ENCODE peak calls at places on chromosomes 5 and 9, in ten cellular contexts. K is adrenal gland; D is nephron progenitor cell; W is body of pancreas; P is GM12892; U is SW 1271; X is fibroblast of the conjunctiva; B is PC-3; A is activated T-helper 1 cell treated with anti-CD3 and anti-CD28 coated beads, Interleukin-2, amount 50 U/mL, for 16 hours; N is endothelial cell of umbilical vein. M is an unnamed sample.

GRCh38 chr5:74765201-74765600 is 1.7 kb downstream of the GFM2 start:
- DNase-seq in W (no peak), B (peak), K (no peak), P (no peak), N (peak), A (no peak), X (no peak), D (no peak), U (peak), M (no peak)

GRCh38 chr5:140182803-140183367 is 7.9 kb downstream of the CYSTM1 start:
- DNase-seq in N (peak), X (peak), K (no peak), W (peak), A (no peak), D (no peak), P (no peak), U (no peak), B (no peak), M (no peak)

GRCh38 chr9:89956331-89956730 is 351.5 kb downstream of the GADD45G start:
- DNase-seq in P (no peak), A (no peak), B (no peak), W (no peak), D (no peak), N (no peak), U (no peak), X (no peak), K (no peak), M (no peak)

GRCh38 chr5:138128344-138128743 is 10.9 kb downstream of the NME5 start:
- DNase-seq in W (no peak), K (no peak), B (peak), A (no peak), N (peak), X (no peak), U (no peak), D (no peak), P (no peak), M (no peak)

GRCh38 chr5:62652225-62652624 is 73.6 kb downstream of the LRRC70 start:
- DNase-seq in K (no peak), P (no peak), X (no peak), U (no peak), N (no peak), W (no peak), B (no peak), A (no peak), D (no peak), M (no peak)

GRCh38 chr9:116543731-116544400 is 143.2 kb upstream of the TRIM32 start:
- DNase-seq in N (no peak), K (no peak), U (no peak), W (peak), D (no peak), B (no peak), A (no peak), X (peak), P (no peak), M (no peak)

GRCh38 chr9:124273428-124274153 is 15.8 kb downstream of the NEK6 start:
- DNase-seq in X (no peak), U (no peak), K (no peak), B (no peak), A (no peak), P (no peak), W (no peak), D (no peak), N (no peak), M (no peak)

GRCh38 chr5:147658293-147658932 is 124.1 kb downstream of the JAKMIP2 start:
- DNase-seq in A (no peak), W (no peak), U (no peak), K (no peak), N (no peak), B (no peak), X (no peak), P (no peak), D (no peak), M (no peak)

GRCh38 chr9:87212563-87213154 is 265.4 kb upstream of the GAS1 start:
- DNase-seq in P (no peak), D (no peak), A (no peak), X (no peak), N (no peak), B (peak), K (no peak), U (no peak), W (no peak), M (peak)

GRCh38 chr9:101027733-101028345 is 688 bp upstream of the PLPPR1 start:
- DNase-seq in P (no peak), K (no peak), X (no peak), D (no peak), U (no peak), W (no peak), B (no peak), N (no peak), A (no peak), M (no peak)

GRCh38 chr5:67672633-67673032 is 476.0 kb upstream of the CD180 start:
- DNase-seq in D (no peak), X (no peak), P (no peak), A (no peak), U (no peak), K (no peak), N (no peak), W (no peak), B (no peak), M (no peak)

GRCh38 chr5:139141841-139142240 is 56.3 kb downstream of the SIL1 start:
- DNase-seq in A (no peak), K (peak), W (peak), X (peak), B (peak), P (no peak), D (no peak), N (peak), U (no peak), M (no peak)

GRCh38 chr5:55636711-55637110 is 75.4 kb downstream of the SLC38A9 start:
- DNase-seq in A (no peak), X (no peak), D (no peak), K (peak), N (no peak), U (no peak), P (no peak), B (peak), W (peak), M (peak)

GRCh38 chr9:592733-593132 is 248.8 kb upstream of the DMRT1 start:
- DNase-seq in P (no peak), A (no peak), K (no peak), N (no peak), U (no peak), D (no peak), X (no peak), B (peak), W (no peak), M (no peak)

GRCh38 chr5:116371431-116371830 is 203.2 kb downstream of the SEMA6A start:
- DNase-seq in P (no peak), X (no peak), K (no peak), U (no peak), A (no peak), B (no peak), W (peak), N (no peak), D (no peak), M (no peak)

GRCh38 chr5:141010047-141010793 is 41.0 kb upstream of the PCDHB1 start:
- DNase-seq in U (no peak), N (no peak), D (no peak), W (no peak), A (no peak), X (no peak), P (no peak), K (no peak), B (no peak), M (no peak)

GRCh38 chr9:81116340-81117207 is 572.8 kb downstream of the TLE1 start:
- DNase-seq in W (no peak), A (no peak), U (no peak), D (peak), N (no peak), B (peak), P (no peak), X (no peak), K (no peak), M (peak)

GRCh38 chr9:136399176-136400037 is 563 bp downstream of the SNAPC4 start:
- DNase-seq in B (peak), N (peak), D (peak), A (no peak), P (peak), U (no peak), X (no peak), K (no peak), W (peak), M (no peak)

GRCh38 chr5:3429962-3430361 is 165.7 kb upstream of the IRX1 start:
- DNase-seq in U (no peak), W (no peak), N (no peak), A (no peak), X (no peak), D (no peak), P (no peak), K (no peak), B (no peak), M (no peak)

GRCh38 chr9:111743275-111743674 is 51.5 kb downstream of the SHOC1 start:
- DNase-seq in N (peak), D (no peak), P (no peak), A (no peak), U (peak), W (no peak), X (peak), K (no peak), B (peak), M (peak)

GRCh38 chr9:81317939-81318338 is 371.4 kb downstream of the TLE1 start:
- DNase-seq in K (no peak), N (no peak), W (no peak), U (no peak), P (no peak), B (peak), D (no peak), A (no peak), X (no peak), M (no peak)

GRCh38 chr5:128491291-128491690 is 46.8 kb downstream of the FBN2 start:
- DNase-seq in B (no peak), N (peak), K (no peak), W (no peak), D (no peak), U (no peak), A (no peak), P (no peak), X (no peak), M (no peak)

GRCh38 chr5:142829821-142830220 is 59.6 kb downstream of the ARHGAP26 start:
- DNase-seq in N (peak), U (no peak), A (no peak), W (no peak), K (no peak), D (no peak), P (no peak), X (no peak), B (peak), M (no peak)

GRCh38 chr9:105620996-105621395 is 41.3 kb upstream of the TAL2 start:
- DNase-seq in N (no peak), A (no peak), X (no peak), D (no peak), K (no peak), U (no peak), B (no peak), P (no peak), W (no peak), M (no peak)

GRCh38 chr5:74056789-74057164 is 430.8 kb downstream of the ARHGEF28 start:
- DNase-seq in K (peak), X (no peak), W (peak), P (no peak), U (peak), A (no peak), B (peak), D (no peak), N (peak), M (no peak)

GRCh38 chr5:142108432-142109355 is at the start of gene NDFIP1:
- DNase-seq in K (peak), B (peak), D (peak), X (peak), W (peak), U (peak), P (peak), A (peak), N (peak), M (peak)

GRCh38 chr9:22813520-22813919 is 366.9 kb downstream of the DMRTA1 start:
- DNase-seq in A (no peak), N (peak), B (no peak), K (no peak), P (no peak), W (no peak), X (no peak), U (no peak), D (no peak), M (no peak)

GRCh38 chr9:80797841-80798688 is 891.3 kb downstream of the TLE1 start:
- DNase-seq in P (no peak), B (no peak), K (no peak), A (no peak), X (peak), D (peak), W (no peak), U (no peak), N (no peak), M (peak)

GRCh38 chr9:109315889-109316640 is 4.8 kb downstream of the EPB41L4B start:
- DNase-seq in N (no peak), K (peak), W (peak), P (no peak), A (no peak), X (peak), B (peak), D (no peak), U (no peak), M (no peak)

GRCh38 chr9:129568560-129569505 is 52.1 kb downstream of the C9orf50 start:
- DNase-seq in P (no peak), U (no peak), B (no peak), A (no peak), X (no peak), W (peak), K (peak), N (no peak), D (peak), M (peak)

GRCh38 chr5:162209005-162209605 is 141.5 kb downstream of the GABRG2 start:
- DNase-seq in U (peak), B (peak), P (no peak), D (peak), N (no peak), W (peak), A (no peak), X (no peak), K (peak), M (peak)

GRCh38 chr5:41176952-41177351 is 36.4 kb downstream of the C6 start:
- DNase-seq in X (no peak), N (no peak), U (no peak), W (no peak), K (no peak), D (no peak), P (no peak), B (peak), A (no peak), M (no peak)